ENCODE peak calls at places on chromosomes 4 and X, in seven cellular contexts. K, W, E, O, I, A and B are unnamed samples.

GRCh38 chrX:39458779-39459178 is 639.0 kb downstream of the BCOR start:
- DNase-seq in K (no peak), W (no peak), E (no peak), O (no peak), I (no peak), A (no peak), B (no peak)

GRCh38 chr4:140807491-140808257 is 51.5 kb upstream of the TBC1D9 start:
- DNase-seq in K (no peak), W (no peak), E (no peak), O (no peak), I (peak), A (no peak), B (no peak)

GRCh38 chrX:123923211-123923610 is 38.3 kb upstream of the STAG2 start:
- DNase-seq in K (no peak), W (no peak), E (no peak), O (no peak), I (no peak), A (no peak), B (no peak)

GRCh38 chrX:98231003-98231402 is 1347.3 kb downstream of the RPA4 start:
- DNase-seq in K (no peak), W (no peak), E (no peak), O (no peak), I (no peak), A (no peak), B (no peak)

GRCh38 chr4:118997601-118998000 is 108.9 kb downstream of the SYNPO2 start:
- DNase-seq in K (no peak), W (no peak), E (no peak), O (no peak), I (no peak), A (no peak), B (no peak)

GRCh38 chrX:130097507-130098201 is 12.6 kb downstream of the ELF4 start:
- DNase-seq in K (no peak), W (peak), E (peak), O (peak), I (no peak), A (no peak), B (no peak)

GRCh38 chrX:47831788-47832187 is 4.9 kb upstream of the ZNF81 start:
- DNase-seq in K (peak), W (peak), E (peak), O (peak), I (no peak), A (no peak), B (peak)

GRCh38 chrX:102832661-102833060 is 104.4 kb upstream of the RAB40AL start:
- DNase-seq in K (no peak), W (peak), E (peak), O (no peak), I (no peak), A (no peak), B (peak)

GRCh38 chrX:154696328-154697045 is 43.1 kb upstream of the CTAG2 start:
- DNase-seq in K (no peak), W (no peak), E (no peak), O (no peak), I (no peak), A (no peak), B (no peak)

GRCh38 chr4:118955515-118955914 is 66.9 kb downstream of the SYNPO2 start:
- DNase-seq in K (no peak), W (no peak), E (no peak), O (no peak), I (no peak), A (no peak), B (no peak)

GRCh38 chr4:82799006-82799881 is 648 bp upstream of the SCD5 start:
- DNase-seq in K (no peak), W (no peak), E (peak), O (no peak), I (no peak), A (no peak), B (no peak)

GRCh38 chrX:77160301-77160700 is 286.9 kb upstream of the FGF16 start:
- DNase-seq in K (no peak), W (no peak), E (no peak), O (no peak), I (no peak), A (peak), B (no peak)

GRCh38 chrX:12329476-12329875 is 191.2 kb downstream of the FRMPD4 start:
- DNase-seq in K (no peak), W (no peak), E (no peak), O (no peak), I (no peak), A (no peak), B (no peak)
- TF ChIP-seq JUND in K (no peak), W (no peak), E (no peak), O (no peak), I (no peak), A (no peak), B (no peak)

GRCh38 chr4:24210332-24210902 is 320.6 kb upstream of the PPARGC1A start:
- DNase-seq in K (no peak), W (no peak), E (no peak), O (no peak), I (no peak), A (no peak), B (no peak)

GRCh38 chr4:24212642-24213041 is 322.8 kb upstream of the PPARGC1A start:
- DNase-seq in K (no peak), W (no peak), E (no peak), O (no peak), I (no peak), A (no peak), B (no peak)

GRCh38 chr4:24214796-24215195 is 324.9 kb upstream of the PPARGC1A start:
- DNase-seq in K (no peak), W (no peak), E (no peak), O (no peak), I (no peak), A (no peak), B (no peak)

GRCh38 chr4:24211821-24212220 is 322.0 kb upstream of the PPARGC1A start:
- DNase-seq in K (no peak), W (no peak), E (no peak), O (no peak), I (no peak), A (no peak), B (no peak)

GRCh38 chr4:24213936-24214335 is 324.1 kb upstream of the PPARGC1A start:
- DNase-seq in K (no peak), W (no peak), E (no peak), O (no peak), I (no peak), A (no peak), B (no peak)
- TF ChIP-seq JUND in K (no peak), W (no peak), E (no peak), O (no peak), I (no peak), A (no peak), B (no peak)

DNA sequence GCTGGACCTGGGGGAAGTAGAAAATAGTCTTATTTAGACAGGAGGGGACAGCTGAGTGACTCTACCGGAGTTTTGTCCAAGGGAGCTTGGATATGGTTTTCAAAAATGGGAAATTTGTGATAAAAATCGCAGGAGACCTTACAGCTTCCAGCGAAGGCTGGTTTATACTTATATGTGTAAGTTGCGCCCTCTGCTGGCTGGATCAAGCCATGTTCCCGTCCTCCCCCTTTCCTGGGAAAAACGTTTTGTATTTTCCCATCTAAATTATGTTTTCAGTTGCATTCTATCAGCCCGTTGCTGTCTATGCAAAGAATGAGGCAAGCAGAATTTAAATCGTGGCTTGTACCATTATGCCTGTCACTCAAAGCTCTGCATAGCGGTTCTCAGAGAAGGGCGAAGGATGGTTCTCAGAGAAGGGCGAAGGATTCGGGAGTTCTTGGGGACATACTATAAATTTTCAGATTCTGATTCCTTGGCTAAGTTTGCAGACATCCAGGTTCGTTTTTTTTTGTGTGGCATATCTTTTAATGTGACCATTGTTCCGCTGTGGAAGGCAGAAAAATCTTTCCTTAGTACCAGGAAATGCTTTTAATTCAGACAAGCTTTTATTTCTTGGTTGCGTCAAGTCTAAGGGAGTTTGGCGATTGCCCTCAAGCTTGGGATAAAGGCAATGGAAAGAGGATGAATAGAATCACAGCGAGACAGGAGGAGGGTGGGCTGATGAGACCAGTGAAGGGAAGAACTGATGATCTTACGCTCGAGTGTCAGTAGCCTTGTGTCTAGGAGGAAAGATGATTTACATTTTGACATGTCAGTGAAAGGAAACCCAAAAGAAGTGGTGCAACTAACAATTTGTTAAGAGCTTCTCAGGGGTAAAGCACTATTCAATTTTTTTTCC is 128.5 kb upstream of the ARX start:
- DNase-seq in K (peak), W (peak), E (peak), O (peak), I (no peak), A (no peak), B (peak)
- TF ChIP-seq JUND in K (no peak), W (no peak), E (no peak), O (no peak), I (no peak), A (no peak), B (no peak)

GRCh38 chr4:184102488-184102887 is 115.2 kb downstream of the ENPP6 start:
- DNase-seq in K (no peak), W (no peak), E (peak), O (no peak), I (no peak), A (no peak), B (no peak)

GRCh38 chr4:184102927-184103326 is 114.7 kb downstream of the ENPP6 start:
- DNase-seq in K (no peak), W (no peak), E (no peak), O (no peak), I (no peak), A (no peak), B (no peak)

GRCh38 chr4:184103755-184104367 is 113.8 kb downstream of the ENPP6 start:
- DNase-seq in K (no peak), W (no peak), E (peak), O (no peak), I (no peak), A (no peak), B (no peak)

GRCh38 chr4:184101711-184102110 is 116.0 kb downstream of the ENPP6 start:
- DNase-seq in K (no peak), W (no peak), E (peak), O (no peak), I (no peak), A (no peak), B (no peak)

DNA sequence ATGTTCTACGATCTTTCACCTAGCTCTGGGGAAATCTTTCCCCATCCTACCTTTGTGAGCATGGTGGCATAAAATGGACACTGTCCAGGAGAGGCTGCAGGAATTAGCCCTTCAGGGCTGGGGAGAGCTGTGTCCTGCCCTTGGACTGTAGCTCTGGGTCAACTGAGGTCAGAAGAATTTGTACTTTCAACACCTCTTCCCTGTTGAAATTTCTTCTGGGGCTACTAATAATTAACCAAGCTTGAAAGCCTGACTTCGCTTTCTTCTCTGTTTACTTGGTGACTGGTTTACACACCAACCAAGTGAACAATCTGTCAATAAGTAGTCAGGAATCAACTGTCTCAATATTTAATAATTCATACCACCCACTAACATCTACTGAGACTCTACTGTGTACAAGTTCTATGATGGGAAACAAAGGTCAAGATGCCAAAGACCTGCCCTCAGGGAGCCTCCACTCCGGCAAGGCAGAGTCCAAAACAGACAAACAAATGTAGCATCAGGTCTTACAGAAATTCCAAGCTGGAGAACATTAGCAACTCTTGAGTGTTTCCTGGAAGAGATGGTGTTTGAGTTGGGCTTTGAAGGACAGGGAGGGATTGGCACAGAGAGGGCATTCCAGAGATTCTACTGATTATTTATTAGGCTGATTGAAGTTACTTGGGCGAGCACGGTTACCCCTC is 113.1 kb downstream of the ENPP6 start:
- DNase-seq in K (no peak), W (no peak), E (no peak), O (peak), I (no peak), A (no peak), B (no peak)
- TF ChIP-seq JUND in K (no peak), W (no peak), E (no peak), O (no peak), I (no peak), A (no peak), B (no peak)

GRCh38 chr4:68347845-68348244 is 2.0 kb downstream of the YTHDC1 start:
- DNase-seq in K (no peak), W (no peak), E (no peak), O (no peak), I (no peak), A (no peak), B (no peak)
- TF ChIP-seq JUND in K (no peak), W (no peak), E (no peak), O (no peak), I (no peak), A (no peak), B (no peak)